ENCODE peak calls at places on chromosome 9, in eight cellular contexts. E is naive thymus-derived CD4-positive, alpha-beta T cell; X is NCI-H1092; P is HTR-8/SVneo; I is activated CD4-positive, alpha-beta T cell treated with anti-CD3 and anti-CD28 coated beads for 4 hours; M is germinal center; O is GM12878; V is iris pigment epithelial cell. N is an unnamed sample.

GRCh38 chr9:125742657-125743056 is 4.5 kb upstream of the PBX3 start:
- DNase-seq in E (no peak), X (no peak), P (no peak), I (no peak), M (no peak), O (no peak), V (no peak), N (no peak)

GRCh38 chr9:5008206-5008605 is 23.1 kb downstream of the JAK2 start:
- DNase-seq in E (no peak), X (no peak), P (no peak), I (no peak), M (no peak), O (no peak), V (peak), N (no peak)

GRCh38 chr9:97958812-97959511 is 21.0 kb upstream of the HEMGN start:
- DNase-seq in E (no peak), X (no peak), P (no peak), I (no peak), M (no peak), O (no peak), V (peak), N (no peak)

GRCh38 chr9:33011857-33012256 is 10.4 kb upstream of the APTX start:
- DNase-seq in E (no peak), X (no peak), P (no peak), I (no peak), M (no peak), O (no peak), V (no peak), N (no peak)

GRCh38 chr9:128073260-128073886 is 5.3 kb downstream of the SLC25A25 start:
- DNase-seq in E (no peak), X (no peak), P (no peak), I (no peak), M (no peak), O (no peak), V (peak), N (no peak)

GRCh38 chr9:114387678-114388431 is at the start of gene AKNA:
- DNase-seq in E (peak), X (no peak), P (peak), I (peak), M (peak), O (no peak), V (peak), N (peak)

GRCh38 chr9:78115073-78115472 is 83.5 kb upstream of the GNAQ start:
- DNase-seq in E (no peak), X (no peak), P (no peak), I (no peak), M (peak), O (no peak), V (no peak), N (no peak)

GRCh38 chr9:137032893-137033292 is 1.0 kb upstream of the FUT7 start:
- DNase-seq in E (no peak), X (no peak), P (no peak), I (no peak), M (no peak), O (no peak), V (no peak), N (no peak)

GRCh38 chr9:90821697-90822096 is 20.1 kb downstream of the SYK start:
- DNase-seq in E (no peak), X (no peak), P (no peak), I (no peak), M (no peak), O (no peak), V (no peak), N (no peak)

GRCh38 chr9:115883467-115884329 is 269.9 kb upstream of the PAPPA start:
- DNase-seq in E (no peak), X (no peak), P (peak), I (no peak), M (peak), O (no peak), V (peak), N (no peak)

GRCh38 chr9:112378441-112379176 is 1.3 kb upstream of the HSDL2 start:
- DNase-seq in E (no peak), X (no peak), P (no peak), I (peak), M (no peak), O (no peak), V (peak), N (no peak)

GRCh38 chr9:136309101-136309801 is 5.4 kb upstream of the CCDC187 start:
- DNase-seq in E (no peak), X (peak), P (no peak), I (no peak), M (no peak), O (peak), V (no peak), N (peak)

GRCh38 chr9:72478993-72479392 is 42.4 kb upstream of the TMC1 start:
- DNase-seq in E (no peak), X (no peak), P (peak), I (no peak), M (no peak), O (no peak), V (peak), N (no peak)

GRCh38 chr9:98399950-98400683 is 144.7 kb upstream of the TBC1D2 start:
- DNase-seq in E (no peak), X (no peak), P (no peak), I (no peak), M (no peak), O (no peak), V (no peak), N (no peak)

GRCh38 chr9:33415152-33416038 is 13.0 kb upstream of the AQP7 start:
- DNase-seq in E (peak), X (peak), P (peak), I (peak), M (peak), O (peak), V (peak), N (no peak)

GRCh38 chr9:130476151-130476730 is 31.5 kb downstream of the ASS1 start:
- DNase-seq in E (no peak), X (no peak), P (no peak), I (no peak), M (no peak), O (no peak), V (no peak), N (no peak)

GRCh38 chr9:97632406-97632991 is 669 bp downstream of the TSTD2 start:
- DNase-seq in E (no peak), X (peak), P (no peak), I (peak), M (no peak), O (no peak), V (peak), N (peak)

GRCh38 chr9:16029796-16030363 is 477.0 kb downstream of the CCDC171 start:
- DNase-seq in E (no peak), X (no peak), P (no peak), I (no peak), M (no peak), O (no peak), V (no peak), N (no peak)

GRCh38 chr9:114906922-114907571 is 23.3 kb downstream of the TNFSF8 start:
- DNase-seq in E (no peak), X (peak), P (peak), I (no peak), M (no peak), O (no peak), V (peak), N (peak)

GRCh38 chr9:112380771-112381181 is 868 bp downstream of the HSDL2 start:
- DNase-seq in E (peak), X (no peak), P (no peak), I (no peak), M (peak), O (peak), V (peak), N (no peak)

GRCh38 chr9:100317706-100318105 is 35.0 kb downstream of the TEX10 start:
- DNase-seq in E (no peak), X (no peak), P (no peak), I (no peak), M (no peak), O (no peak), V (peak), N (no peak)

GRCh38 chr9:2691626-2692025 is 25.7 kb upstream of the KCNV2 start:
- DNase-seq in E (no peak), X (no peak), P (no peak), I (no peak), M (no peak), O (no peak), V (peak), N (no peak)

GRCh38 chr9:91071185-91071990 is 269.8 kb downstream of the SYK start:
- DNase-seq in E (no peak), X (no peak), P (peak), I (peak), M (no peak), O (no peak), V (peak), N (no peak)